ENCODE peak calls at places on chromosomes 1 and 21, in seven cellular contexts. U is spleen, V is transverse colon, T is GM23338, X is breast epithelium, I is esophagus muscularis mucosa, L is suprapubic skin. O is an unnamed sample.

GRCh38 chr21:45830221-45830640 is 151.3 kb upstream of the COL6A1 start:
- DNase-seq in U (peak), V (no peak), T (no peak), X (no peak), I (peak), L (no peak), O (no peak)

GRCh38 chr1:85295006-85295431 is 18.6 kb upstream of the BCL10 start:
- DNase-seq in U (no peak), V (no peak), T (no peak), X (no peak), I (no peak), L (no peak), O (no peak)

GRCh38 chr1:155007253-155007828 is 4.7 kb downstream of the ZBTB7B start:
- DNase-seq in U (peak), V (peak), T (no peak), X (peak), I (no peak), L (no peak), O (peak)

GRCh38 chr1:31699341-31699891 is 4.4 kb downstream of the COL16A1 start:
- DNase-seq in U (peak), V (no peak), T (no peak), X (no peak), I (no peak), L (no peak), O (no peak)

GRCh38 chr1:158101944-158102343 is 78.8 kb upstream of the CD1D start:
- DNase-seq in U (no peak), V (no peak), T (no peak), X (no peak), I (no peak), L (no peak), O (no peak)

GRCh38 chr1:229339520-229339919 is 3.3 kb downstream of the CCSAP start:
- DNase-seq in U (no peak), V (no peak), T (no peak), X (no peak), I (no peak), L (no peak), O (no peak)

GRCh38 chr1:18643154-18644012 is 12.7 kb downstream of the PAX7 start:
- DNase-seq in U (no peak), V (no peak), T (peak), X (no peak), I (no peak), L (no peak), O (no peak)

GRCh38 chr1:70034403-70034802 is 171.0 kb downstream of the LRRC40 start:
- DNase-seq in U (no peak), V (no peak), T (peak), X (no peak), I (no peak), L (no peak), O (no peak)

GRCh38 chr1:59814180-59814900 is 409 bp upstream of the HOOK1 start:
- DNase-seq in U (peak), V (peak), T (peak), X (peak), I (no peak), L (peak), O (peak)

GRCh38 chr1:108830119-108831008 is 26.5 kb downstream of the AKNAD1 start:
- DNase-seq in U (peak), V (peak), T (peak), X (peak), I (peak), L (peak), O (peak)

GRCh38 chr21:35593000-35593502 is 467.3 kb downstream of the SETD4 start:
- DNase-seq in U (no peak), V (no peak), T (peak), X (no peak), I (no peak), L (no peak), O (no peak)

GRCh38 chr1:17622823-17623222 is 83.3 kb downstream of the ARHGEF10L start:
- DNase-seq in U (no peak), V (no peak), T (no peak), X (no peak), I (no peak), L (no peak), O (no peak)

GRCh38 chr21:42403611-42404231 is at the start of gene UBASH3A:
- DNase-seq in U (peak), V (peak), T (no peak), X (no peak), I (no peak), L (peak), O (no peak)

GRCh38 chr1:2360588-2361364 is 30.6 kb downstream of the MORN1 start:
- DNase-seq in U (peak), V (no peak), T (no peak), X (no peak), I (no peak), L (no peak), O (no peak)

GRCh38 chr1:10699470-10699835 is 97.0 kb downstream of the CASZ1 start:
- DNase-seq in U (no peak), V (no peak), T (no peak), X (no peak), I (no peak), L (no peak), O (no peak)

GRCh38 chr1:218878369-218878768 is 295.3 kb upstream of the LYPLAL1 start:
- DNase-seq in U (no peak), V (no peak), T (no peak), X (no peak), I (no peak), L (no peak), O (no peak)

GRCh38 chr21:45560106-45561021 is 18.1 kb upstream of the SLC19A1 start:
- DNase-seq in U (peak), V (no peak), T (no peak), X (peak), I (no peak), L (peak), O (no peak)

GRCh38 chr1:97999320-97999719 is 78.5 kb upstream of the DPYD start:
- DNase-seq in U (no peak), V (no peak), T (no peak), X (no peak), I (no peak), L (no peak), O (no peak)

GRCh38 chr1:98315309-98315708 is 346.2 kb upstream of the SNX7 start:
- DNase-seq in U (no peak), V (no peak), T (no peak), X (no peak), I (no peak), L (no peak), O (no peak)

GRCh38 chr1:212635141-212635601 is 26.6 kb downstream of the ATF3 start:
- DNase-seq in U (no peak), V (no peak), T (no peak), X (no peak), I (no peak), L (no peak), O (no peak)

GRCh38 chr1:108107658-108108057 is 92.5 kb downstream of the SLC25A24 start:
- DNase-seq in U (no peak), V (no peak), T (no peak), X (no peak), I (no peak), L (no peak), O (no peak)

GRCh38 chr1:27410709-27411108 is 18.3 kb downstream of the GPR3 start:
- DNase-seq in U (no peak), V (no peak), T (no peak), X (no peak), I (no peak), L (no peak), O (no peak)

GRCh38 chr21:42195378-42196031 is 23.4 kb upstream of the ABCG1 start:
- DNase-seq in U (no peak), V (peak), T (no peak), X (no peak), I (peak), L (no peak), O (no peak)

GRCh38 chr1:243291287-243291686 is 35.4 kb downstream of the SDCCAG8 start:
- DNase-seq in U (no peak), V (no peak), T (no peak), X (no peak), I (no peak), L (no peak), O (no peak)

GRCh38 chr21:42002421-42002958 is 7.7 kb downstream of the ZBTB21 start:
- DNase-seq in U (no peak), V (no peak), T (no peak), X (no peak), I (peak), L (no peak), O (no peak)

GRCh38 chr1:225657462-225657989 is 4.6 kb upstream of the ENAH start:
- DNase-seq in U (no peak), V (no peak), T (no peak), X (no peak), I (no peak), L (no peak), O (no peak)
- H3K27ac ChIP-seq in U (peak), V (peak), T (no peak), X (peak), I (peak), L (peak), O (peak)

DNA sequence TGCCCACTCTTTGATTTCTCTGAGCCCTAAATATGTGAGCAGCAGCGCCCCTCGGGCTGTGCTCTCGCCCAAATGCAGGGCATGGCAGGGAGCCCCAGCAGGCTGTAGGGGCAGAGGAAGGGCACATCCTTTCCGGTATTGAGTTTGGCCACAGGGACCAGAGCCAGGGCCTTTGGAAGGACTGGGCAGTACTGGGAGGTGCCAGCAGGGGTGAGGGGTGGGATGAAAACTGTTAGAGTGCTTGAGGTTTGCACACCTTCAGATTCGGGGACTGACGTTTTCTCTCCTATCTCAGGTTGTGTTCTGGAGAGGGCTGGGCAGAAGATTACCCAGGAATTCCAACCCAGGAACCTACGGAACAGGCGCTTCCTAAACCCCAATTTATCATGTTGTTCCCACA is 2.2 kb upstream of the ATP1A2 start:
- DNase-seq in U (no peak), V (no peak), T (no peak), X (no peak), I (no peak), L (no peak), O (no peak)
- TF ChIP-seq CTCF in U (no peak), V (no peak), T (peak), X (no peak), I (no peak), L (no peak), O (no peak)

GRCh38 chr1:8070381-8070811 is 44.3 kb upstream of the ERRFI1 start:
- DNase-seq in U (no peak), V (no peak), T (peak), X (no peak), I (no peak), L (no peak), O (peak)
- TF ChIP-seq POLR2AphosphoS5 in U (no peak), V (no peak), T (no peak), X (no peak), I (no peak), L (no peak), O (no peak)

DNA sequence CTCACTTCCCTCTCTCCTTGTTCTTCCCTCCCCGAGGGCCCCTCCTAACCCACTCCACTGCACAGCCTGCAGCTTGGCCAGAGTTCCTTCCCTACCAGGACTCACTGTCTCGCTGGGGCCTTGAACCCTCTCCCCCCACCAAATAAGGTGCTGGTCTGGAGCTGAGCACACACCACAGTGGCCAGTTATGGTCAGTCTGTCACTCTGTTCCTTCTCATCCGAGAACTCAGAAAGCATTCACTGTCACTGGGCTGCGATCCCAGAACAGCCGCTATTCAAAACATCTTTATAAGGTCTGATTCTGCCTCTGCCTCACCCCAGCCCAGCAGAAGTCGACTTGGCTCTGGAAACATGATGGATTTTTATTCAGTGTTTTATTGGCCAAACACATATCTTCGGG is 19.8 kb upstream of the LBR start:
- DNase-seq in U (no peak), V (peak), T (no peak), X (no peak), I (no peak), L (peak), O (no peak)
- H3K27ac ChIP-seq in U (peak), V (peak), T (no peak), X (no peak), I (peak), L (no peak), O (no peak)

GRCh38 chr1:88877911-88878310 is 13.5 kb downstream of the GTF2B start:
- DNase-seq in U (no peak), V (no peak), T (no peak), X (no peak), I (no peak), L (no peak), O (no peak)

GRCh38 chr1:88878731-88879130 is 12.6 kb downstream of the GTF2B start:
- DNase-seq in U (no peak), V (no peak), T (no peak), X (no peak), I (no peak), L (no peak), O (no peak)

GRCh38 chr1:88876573-88877335 is 14.6 kb downstream of the GTF2B start:
- DNase-seq in U (no peak), V (no peak), T (no peak), X (no peak), I (no peak), L (no peak), O (no peak)

GRCh38 chr1:88875595-88875994 is 15.8 kb downstream of the GTF2B start:
- DNase-seq in U (no peak), V (no peak), T (no peak), X (no peak), I (no peak), L (no peak), O (no peak)

GRCh38 chr1:88877382-88877825 is 14.0 kb downstream of the GTF2B start:
- DNase-seq in U (no peak), V (no peak), T (peak), X (no peak), I (no peak), L (no peak), O (no peak)
- TF ChIP-seq CTCF in U (peak), V (peak), T (peak), X (peak), I (peak), L (no peak), O (peak)

DNA sequence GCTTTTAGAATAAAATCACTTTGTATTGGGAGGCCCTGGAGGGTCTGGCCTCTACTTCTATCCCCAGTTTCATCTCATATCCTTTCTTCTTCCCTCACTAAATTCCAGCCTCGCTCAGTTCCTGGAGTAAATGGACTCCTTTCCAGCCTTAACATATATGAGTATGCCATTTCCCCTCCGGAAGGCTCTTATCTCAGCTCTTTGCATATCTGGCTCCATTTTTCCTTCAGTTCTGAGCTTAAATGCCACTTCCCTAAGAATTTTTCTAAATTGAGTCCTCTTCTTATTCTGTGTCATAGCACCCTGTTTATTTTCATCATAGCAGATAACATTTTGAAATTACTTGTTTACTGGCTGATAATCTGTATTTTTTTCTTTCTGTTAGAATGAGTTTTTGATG is 20.2 kb upstream of the DUSP10 start:
- DNase-seq in U (no peak), V (no peak), T (no peak), X (no peak), I (no peak), L (no peak), O (no peak)
- TF ChIP-seq POLR2AphosphoS5 in U (no peak), V (no peak), T (no peak), X (no peak), I (no peak), L (no peak), O (no peak)

GRCh38 chr1:91829293-91830153 is 56.4 kb downstream of the TGFBR3 start:
- DNase-seq in U (no peak), V (no peak), T (no peak), X (no peak), I (no peak), L (no peak), O (no peak)
- H3K27ac ChIP-seq in U (peak), V (peak), T (no peak), X (peak), I (peak), L (peak), O (no peak)

GRCh38 chr1:113216664-113217063 is 143.7 kb downstream of the LRIG2 start:
- DNase-seq in U (no peak), V (no peak), T (no peak), X (no peak), I (no peak), L (no peak), O (peak)

GRCh38 chr1:113219828-113220227 is 146.8 kb downstream of the LRIG2 start:
- DNase-seq in U (no peak), V (no peak), T (no peak), X (no peak), I (no peak), L (no peak), O (no peak)

GRCh38 chr1:113223040-113223439 is 150.0 kb downstream of the LRIG2 start:
- DNase-seq in U (no peak), V (no peak), T (no peak), X (no peak), I (no peak), L (no peak), O (no peak)

GRCh38 chr1:113217447-113218208 is 144.6 kb downstream of the LRIG2 start:
- DNase-seq in U (no peak), V (peak), T (no peak), X (no peak), I (no peak), L (no peak), O (no peak)

GRCh38 chr1:113219377-113219776 is 146.4 kb downstream of the LRIG2 start:
- DNase-seq in U (no peak), V (peak), T (peak), X (no peak), I (no peak), L (no peak), O (no peak)
- TF ChIP-seq CTCF in U (no peak), V (no peak), T (peak), X (no peak), I (no peak), L (no peak), O (no peak)

GRCh38 chr1:182065126-182065845 is 3.8 kb upstream of the ZNF648 start:
- DNase-seq in U (no peak), V (no peak), T (no peak), X (no peak), I (peak), L (no peak), O (no peak)
- TF ChIP-seq POLR2AphosphoS5 in U (no peak), V (no peak), T (no peak), X (no peak), I (no peak), L (no peak), O (no peak)

DNA sequence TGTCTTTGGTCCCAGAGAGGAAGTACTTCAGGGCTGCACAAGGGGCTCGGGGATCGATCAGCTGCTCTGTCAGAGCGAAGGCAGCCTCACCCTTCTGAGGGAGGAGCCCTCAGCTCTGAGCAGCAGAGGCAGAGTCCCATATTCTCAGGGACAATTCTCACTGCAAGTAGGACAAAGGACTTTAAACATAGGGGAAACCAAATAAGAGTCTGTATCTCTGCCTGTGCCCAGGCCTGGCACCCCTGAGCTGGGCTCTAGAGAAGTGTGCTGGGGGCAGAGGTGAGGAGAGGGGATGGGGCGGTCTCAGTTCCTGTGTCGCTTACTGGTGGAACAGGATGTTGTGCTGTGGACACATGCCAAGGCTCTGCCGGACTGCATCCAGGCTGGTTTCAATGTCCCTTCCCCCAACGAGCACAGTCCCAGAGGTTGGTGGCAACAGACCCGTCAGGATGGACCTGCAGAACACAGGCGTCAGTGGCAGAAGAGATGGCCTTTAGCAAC is 76.6 kb downstream of the ABCA4 start:
- DNase-seq in U (peak), V (peak), T (no peak), X (peak), I (no peak), L (peak), O (peak)
- H3K27ac ChIP-seq in U (peak), V (peak), T (no peak), X (peak), I (peak), L (peak), O (peak)